ENCODE peak calls at places on chromosomes 1 and 21, in eight cellular contexts. I is ovary, V is mammary epithelial cell, W is spleen, L is SJSA1, P is tibial artery, R is fibroblast of lung, Y is GM12878. T is an unnamed sample.

GRCh38 chr1:30901798-30902652 is 6.5 kb downstream of the SDC3 start:
- DNase-seq in I (no peak), R (no peak), W (peak; percentile 81), L (peak; percentile 64), P (no peak), Y (no peak), V (no peak), T (no peak)

GRCh38 chr1:205769641-205770365 is 5.5 kb downstream of the RAB29 start:
- DNase-seq in W (no peak), L (peak; percentile 48), I (no peak), V (no peak), Y (no peak), P (no peak), R (no peak), T (no peak)

GRCh38 chr1:198175418-198176170 is 18.8 kb downstream of the NEK7 start:
- DNase-seq in R (peak; percentile 63), Y (no peak), I (no peak), W (no peak), P (no peak), L (no peak), V (no peak), T (no peak)

GRCh38 chr21:38741976-38742309 is 63.8 kb upstream of the ETS2 start:
- DNase-seq in L (no peak), V (no peak), W (no peak), R (no peak), Y (no peak), P (no peak), I (no peak), T (no peak)

GRCh38 chr1:74395492-74395891 is 116.9 kb downstream of the LRRC53 start:
- DNase-seq in Y (no peak), I (peak; percentile 32), W (no peak), P (no peak), R (no peak), L (no peak), V (no peak), T (no peak)

GRCh38 chr1:4854379-4854778 is 200.0 kb downstream of the AJAP1 start:
- DNase-seq in L (no peak), I (no peak), W (no peak), P (no peak), R (no peak), V (no peak), Y (no peak), T (no peak)

GRCh38 chr21:40850071-40850470 is 3.1 kb upstream of the DSCAM start:
- DNase-seq in W (no peak), I (no peak), R (no peak), L (no peak), Y (no peak), V (peak; percentile 21), P (no peak), T (no peak)

GRCh38 chr1:85274969-85275453 is 1.4 kb downstream of the BCL10 start:
- DNase-seq in R (peak; percentile 85), W (no peak), L (no peak), I (no peak), Y (no peak), P (no peak), V (peak; percentile 82), T (no peak)

GRCh38 chr21:42836767-42837301 is 42.5 kb downstream of the WDR4 start:
- DNase-seq in L (no peak), I (no peak), V (no peak), W (peak; percentile 54), Y (no peak), P (no peak), R (no peak), T (no peak)

GRCh38 chr1:42035205-42035829 is 116.6 kb upstream of the HIVEP3 start:
- DNase-seq in I (peak; percentile 70), L (peak; percentile 54), R (peak; percentile 47), V (peak; percentile 61), P (peak; percentile 78), Y (no peak), W (no peak), T (peak; percentile 73)

GRCh38 chr1:212774584-212774983 is 17.0 kb downstream of the NSL1 start:
- DNase-seq in R (peak; percentile 36), L (no peak), V (no peak), I (no peak), Y (no peak), W (no peak), P (no peak), T (no peak)

GRCh38 chr1:2078170-2078569 is 28.0 kb downstream of the PRKCZ start:
- DNase-seq in L (no peak), Y (no peak), V (no peak), W (no peak), P (no peak), R (no peak), I (no peak), T (no peak)
- H3K4me3 ChIP-seq in L (no peak overlapping the region), Y (no peak overlapping the region), V (no peak overlapping the region), W (no peak overlapping the region), P (no peak overlapping the region), R (no peak overlapping the region), I (no peak overlapping the region), T (no peak overlapping the region)

DNA sequence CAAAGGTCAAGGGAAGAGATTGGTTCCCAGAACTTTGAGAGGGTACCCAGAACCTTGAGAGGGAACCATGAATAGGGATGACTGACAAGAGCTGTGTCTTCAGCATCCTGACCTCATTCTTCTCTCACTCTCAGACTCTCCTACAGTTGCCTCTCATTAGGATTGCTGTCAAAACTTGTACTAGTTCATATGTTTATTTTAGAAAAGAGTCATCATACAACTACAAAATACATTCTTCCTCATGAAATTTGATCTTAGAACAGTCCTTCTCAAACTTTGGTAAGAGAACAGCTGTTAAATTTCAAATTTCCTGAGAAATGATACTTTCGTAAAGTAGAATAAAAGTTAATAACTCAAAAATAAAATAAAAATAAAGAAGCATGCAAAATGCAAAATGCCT is 161.4 kb upstream of the ZRANB2 start:
- DNase-seq in I (no peak), Y (no peak), P (no peak), W (no peak), L (no peak), R (peak; percentile 67), V (no peak), T (no peak)
- H3K9me3 ChIP-seq in I (no peaks in the 10 kb centered on the region), Y (no peaks in the 10 kb centered on the region), P (no peaks in the 10 kb centered on the region), W (no peaks in the 10 kb centered on the region), L (no peaks in the 10 kb centered on the region), R (no peaks in the 10 kb centered on the region), V (no peaks in the 10 kb centered on the region), T (no peaks in the 10 kb centered on the region)

GRCh38 chr1:224076407-224076806 is 37.5 kb upstream of the FBXO28 start:
- DNase-seq in I (no peak), W (no peak), V (no peak), Y (no peak), P (no peak), R (no peak), L (no peak), T (no peak)
- H3K4me3 ChIP-seq in I (no peak overlapping the region), W (no peak overlapping the region), V (no peak overlapping the region), Y (no peak overlapping the region), P (no peak overlapping the region), R (no peak overlapping the region), L (no peak overlapping the region), T (no peak overlapping the region)

DNA sequence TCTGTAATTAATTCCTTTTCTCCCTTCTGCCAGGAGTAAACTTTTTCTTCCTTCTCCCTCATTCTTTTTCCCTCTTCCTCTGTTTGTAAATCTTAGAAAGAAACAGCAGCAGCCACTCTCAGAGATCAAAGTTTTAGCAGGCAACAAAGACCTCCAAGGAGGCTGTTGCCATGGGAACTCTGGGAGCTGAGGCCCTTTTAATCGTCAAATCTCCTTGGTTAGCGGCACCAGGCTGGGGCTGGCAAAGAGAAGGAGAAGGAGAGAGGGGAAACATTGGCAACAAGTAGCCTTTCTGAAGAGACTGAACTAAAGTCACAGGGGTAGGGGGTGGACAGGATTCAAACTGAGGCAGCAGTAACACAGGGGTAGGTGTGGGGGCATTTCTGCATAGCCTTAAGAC is 25.2 kb downstream of the ILDR2 start:
- DNase-seq in V (no peak), P (no peak), W (no peak), R (no peak), L (no peak), I (no peak), Y (no peak), T (no peak)
- H3K9me3 ChIP-seq in V (no peaks in the 10 kb centered on the region), P (no peaks in the 10 kb centered on the region), W (no peaks in the 10 kb centered on the region), R (no peaks in the 10 kb centered on the region), L (no peaks in the 10 kb centered on the region), I (no peaks in the 10 kb centered on the region), Y (no peaks in the 10 kb centered on the region), T (no peaks in the 10 kb centered on the region)

DNA sequence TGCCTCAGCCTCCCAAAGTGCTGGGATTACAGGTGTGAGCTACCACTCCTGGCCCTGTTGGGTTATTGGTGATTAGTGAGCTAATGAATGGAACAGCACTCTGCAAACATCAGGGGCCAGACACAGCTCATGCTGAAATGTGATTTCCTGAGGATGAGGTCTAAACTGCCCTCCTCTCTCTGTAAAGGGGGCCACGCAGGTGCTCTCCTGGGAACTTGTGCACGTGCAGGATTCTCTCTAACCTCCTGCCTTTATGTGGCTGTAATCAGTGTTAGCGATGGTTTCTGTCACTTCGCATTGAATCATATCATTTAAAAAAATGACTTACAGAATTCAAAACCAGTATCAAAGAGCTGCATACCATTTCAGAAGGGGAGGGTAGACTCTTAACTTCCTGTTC is 3.6 kb downstream of the GPR157 start:
- DNase-seq in L (no peak), W (no peak), P (no peak), I (no peak), V (no peak), Y (no peak), R (no peak), T (no peak)
- H3K4me3 ChIP-seq in L (no peak overlapping the region), W (no peak overlapping the region), P (no peak overlapping the region), I (no peak overlapping the region), V (no peak overlapping the region), Y (no peak overlapping the region), R (no peak overlapping the region), T (no peak overlapping the region)

GRCh38 chr1:19053486-19053885 is 97.0 kb upstream of the IFFO2 start:
- DNase-seq in I (no peak), R (no peak), V (no peak), L (no peak), Y (no peak), P (no peak), W (no peak), T (no peak)
- H3K9me3 ChIP-seq in I (no peaks in the 10 kb centered on the region), R (no peaks in the 10 kb centered on the region), V (no peaks in the 10 kb centered on the region), L (no peaks in the 10 kb centered on the region), Y (no peaks in the 10 kb centered on the region), P (no peaks in the 10 kb centered on the region), W (no peaks in the 10 kb centered on the region), T (no peaks in the 10 kb centered on the region)

T was measured in MG63.